ENCODE peak calls at places on chromosomes 13 and 19, in four cellular contexts. X is K562, F is GM12878, K is H1. Y is an unnamed sample.

GRCh38 chr19:7506385-7507328 is 9.2 kb upstream of the ZNF358 start:
- DNase-seq in X (peak), F (no peak), K (peak), Y (peak)

GRCh38 chr19:6686628-6686975 is 16.6 kb upstream of the TNFSF14 start:
- DNase-seq in X (no peak), F (no peak), K (no peak), Y (no peak)

GRCh38 chr19:3403489-3404323 is 37.3 kb downstream of the NFIC start:
- DNase-seq in X (peak), F (no peak), K (no peak), Y (peak)

GRCh38 chr19:19039901-19040300 is 6.5 kb downstream of the ARMC6 start:
- DNase-seq in X (no peak), F (no peak), K (no peak), Y (no peak)

GRCh38 chr19:46431824-46432223 is 3.1 kb upstream of the PNMA8C start:
- DNase-seq in X (peak), F (no peak), K (peak), Y (no peak)

GRCh38 chr13:113616991-113617749 is 32.6 kb downstream of the TFDP1 start:
- DNase-seq in X (no peak), F (no peak), K (no peak), Y (no peak)

GRCh38 chr19:40416918-40417713 is 3.9 kb upstream of the PRX start:
- DNase-seq in X (peak), F (no peak), K (no peak), Y (peak)

GRCh38 chr13:27171830-27172494 is 351 bp upstream of the USP12 start:
- DNase-seq in X (peak), F (no peak), K (peak), Y (peak)

GRCh38 chr19:53467138-53467502 is 413 bp upstream of the ZNF813 start:
- DNase-seq in X (no peak), F (no peak), K (no peak), Y (no peak)

GRCh38 chr13:34657716-34658115 is 284.4 kb upstream of the NBEA start:
- DNase-seq in X (no peak), F (no peak), K (no peak), Y (no peak)

GRCh38 chr13:40235160-40235796 is 431.2 kb downstream of the FOXO1 start:
- DNase-seq in X (no peak), F (no peak), K (no peak), Y (no peak)

GRCh38 chr13:102234618-102235017 is 167.2 kb downstream of the FGF14 start:
- DNase-seq in X (no peak), F (no peak), K (no peak), Y (no peak)

GRCh38 chr19:12993562-12993961 is 1.7 kb upstream of the NFIX start:
- DNase-seq in X (no peak), F (no peak), K (no peak), Y (no peak)

GRCh38 chr19:29665215-29665825 is at the start of gene PLEKHF1:
- DNase-seq in X (peak), F (no peak), K (peak), Y (peak)

GRCh38 chr19:55384576-55385235 is 614 bp upstream of the TMEM238 start:
- DNase-seq in X (no peak), F (no peak), K (peak), Y (no peak)

GRCh38 chr19:10431943-10432735 is 11.8 kb downstream of the PDE4A start:
- DNase-seq in X (peak), F (no peak), K (peak), Y (no peak)
- TF ChIP-seq CBX5 in X (no peak), F (no peak), K (no peak), Y (no peak)

GRCh38 chr19:37698216-37698615 is 21.3 kb downstream of the ZNF607 start:
- DNase-seq in X (no peak), F (no peak), K (no peak), Y (no peak)
- TF ChIP-seq CBX5 in X (no peak), F (no peak), K (no peak), Y (no peak)

GRCh38 chr19:1907563-1908363 is 2.6 kb downstream of the ADAT3 start:
- DNase-seq in X (peak), F (no peak), K (no peak), Y (peak)
- TF ChIP-seq CBX5 in X (no peak), F (no peak), K (no peak), Y (no peak)

DNA sequence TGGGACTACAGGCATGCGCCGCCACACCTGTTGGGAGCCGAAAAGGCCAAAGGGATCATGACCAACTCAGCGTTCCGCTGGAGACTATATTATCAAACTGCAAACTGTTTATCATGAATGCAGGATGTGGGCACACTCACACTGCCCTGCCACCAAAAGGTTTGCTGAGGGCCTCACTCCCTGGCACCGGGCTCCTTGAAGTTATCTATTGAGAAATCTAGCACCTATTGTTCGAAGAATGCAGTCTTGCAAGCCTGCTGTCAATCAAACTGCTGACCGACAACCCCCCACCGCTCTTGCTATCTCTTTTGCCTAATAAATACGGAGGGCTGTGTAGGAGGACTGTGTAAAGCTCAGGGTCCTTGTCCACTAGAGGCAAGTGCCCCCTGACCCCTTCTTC is 5.2 kb upstream of the ZNF836 start:
- DNase-seq in X (no peak), F (no peak), K (no peak), Y (no peak)
- TF ChIP-seq CBX5 in X (no peak), F (no peak), K (no peak), Y (no peak)

DNA sequence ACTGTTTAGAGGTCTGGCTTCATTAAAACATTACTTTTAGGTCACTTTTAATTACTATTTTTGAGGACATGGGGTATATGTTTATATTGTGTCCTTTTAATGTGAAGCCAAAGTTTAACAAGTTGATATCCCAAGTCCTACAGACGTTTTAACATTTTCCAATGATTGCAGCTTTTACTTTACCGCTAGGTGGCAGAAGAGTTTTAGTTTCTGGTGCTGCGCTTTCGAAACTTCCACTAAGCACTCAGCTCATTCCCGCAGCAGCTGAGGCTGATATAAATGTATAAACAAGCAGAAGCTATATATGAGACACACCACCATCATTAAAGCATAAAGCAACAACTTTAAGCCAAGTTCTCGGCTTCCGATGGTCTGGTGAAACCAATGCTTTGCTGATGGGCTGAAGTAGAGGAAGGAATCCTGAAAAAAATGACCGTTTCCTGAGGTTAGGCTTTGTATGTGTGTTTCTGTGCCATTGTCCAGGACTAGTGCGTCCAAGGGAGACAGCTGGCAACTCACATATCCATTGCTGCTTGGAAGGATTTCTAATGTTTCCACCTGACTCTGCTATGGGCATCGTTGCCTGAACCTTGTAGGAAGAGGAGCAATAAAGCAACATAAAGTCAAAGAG is 753.9 kb downstream of the OLFM4 start:
- DNase-seq in X (peak), F (peak), K (peak), Y (peak)
- TF ChIP-seq CBX5 in X (no peak), F (no peak), K (no peak), Y (no peak)

GRCh38 chr19:32702010-32702409 is 10.4 kb downstream of the NUDT19 start:
- DNase-seq in X (no peak), F (no peak), K (no peak), Y (peak)
- TF ChIP-seq CBX5 in X (no peak), F (no peak), K (no peak), Y (no peak)

DNA sequence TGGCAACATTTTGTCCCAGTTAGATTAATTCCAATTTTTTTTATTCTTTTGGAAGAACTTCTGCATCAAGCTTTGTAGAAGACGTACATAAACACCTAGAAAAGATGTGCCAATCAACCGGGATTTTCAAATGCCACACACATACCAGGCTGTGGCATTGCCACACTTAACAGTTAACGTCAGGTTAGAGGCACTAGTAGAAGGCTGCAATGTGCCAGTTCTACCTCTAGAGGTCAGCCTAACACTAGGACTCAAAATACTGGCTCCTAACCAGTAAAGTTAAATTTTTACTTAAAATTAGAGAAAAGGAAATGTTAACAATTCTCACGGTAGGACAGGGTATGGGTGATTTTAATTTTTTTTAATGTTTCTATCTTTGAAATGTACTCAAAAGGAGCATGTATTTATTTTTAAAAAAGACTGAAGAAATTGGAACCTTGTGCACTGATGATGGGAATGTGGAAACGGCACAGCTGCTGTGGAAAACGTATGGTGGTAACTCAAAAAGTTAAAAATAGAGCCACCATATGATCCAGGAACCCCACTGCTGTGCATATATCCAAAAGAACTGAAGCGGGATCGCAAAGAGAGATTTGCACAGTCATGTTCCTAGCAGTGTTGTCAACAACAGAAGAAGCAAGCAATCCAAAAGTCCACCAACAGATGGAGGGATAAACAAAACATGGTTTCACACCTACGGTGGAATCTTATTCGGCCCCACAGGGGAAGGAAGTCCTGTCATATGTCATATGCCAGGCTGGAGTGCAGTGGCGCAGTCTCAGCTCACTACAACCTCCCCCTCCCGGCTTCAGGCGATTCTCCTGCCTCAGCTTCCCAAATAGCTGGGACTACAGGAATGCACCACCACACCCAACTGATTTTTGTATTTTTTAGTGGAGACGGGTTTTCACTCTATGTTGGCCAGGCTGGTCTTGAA is 30.3 kb downstream of the CRYL1 start:
- DNase-seq in X (peak), F (peak), K (peak), Y (peak)
- TF ChIP-seq CBX5 in X (no peak), F (no peak), K (no peak), Y (peak)

Y was measured in HepG2.